ENCODE peak calls at places on chromosomes 3 and 15, in five cellular contexts. U is progenitor cell of endocrine pancreas, D is mesenteric fat pad, F is NCI-H1436, H is Right ventricle myocardium superior. B is an unnamed sample.

GRCh38 chr15:89413877-89414276 is 79.3 kb upstream of the POLG start:
- DNase-seq in U (no peak), D (no peak), F (no peak), H (no peak), B (no peak)

GRCh38 chr15:34655198-34655770 is 71.8 kb upstream of the GOLGA8B start:
- DNase-seq in U (no peak), D (no peak), F (no peak), H (no peak), B (no peak)

GRCh38 chr15:36029606-36030005 is 483.6 kb upstream of the DPH6 start:
- DNase-seq in U (no peak), D (no peak), F (no peak), H (no peak), B (peak)

GRCh38 chr3:10417849-10418248 is 87.5 kb downstream of the ATP2B2 start:
- DNase-seq in U (no peak), D (no peak), F (no peak), H (no peak), B (no peak)

GRCh38 chr15:46786886-46787285 is 930.4 kb upstream of the SEMA6D start:
- DNase-seq in U (no peak), D (no peak), F (no peak), H (no peak), B (no peak)

GRCh38 chr15:71409541-71409940 is 294.3 kb downstream of the THSD4 start:
- DNase-seq in U (no peak), D (no peak), F (no peak), H (no peak), B (no peak)

GRCh38 chr15:40930430-40931299 is 1.5 kb downstream of the DLL4 start:
- DNase-seq in U (peak), D (no peak), F (peak), H (peak), B (no peak)

GRCh38 chr3:150388468-150389418 is 19.4 kb upstream of the TSC22D2 start:
- DNase-seq in U (no peak), D (no peak), F (no peak), H (no peak), B (no peak)

GRCh38 chr3:175914785-175915184 is 1055.7 kb downstream of the NAALADL2 start:
- DNase-seq in U (no peak), D (no peak), F (no peak), H (no peak), B (no peak)

GRCh38 chr3:125108833-125109540 is 53.2 kb upstream of the HEG1 start:
- DNase-seq in U (no peak), D (no peak), F (no peak), H (no peak), B (no peak)